ENCODE peak calls at places on chromosomes 13 and 19, in seven cellular contexts. G, P, O, E, D, A and Z are unnamed samples.

GRCh38 chr19:42282036-42282762 is 13.1 kb downstream of the CIC start:
- DNase-seq in P (no peak), A (peak; percentile 92), D (no peak), G (no peak), E (peak; percentile 52), O (no peak), Z (no peak)

GRCh38 chr13:26971990-26972888 is 199.4 kb downstream of the USP12 start:
- DNase-seq in O (peak; percentile 67), D (no peak), E (peak; percentile 58), G (no peak), P (no peak), A (peak; percentile 82), Z (peak; percentile 41)

GRCh38 chr19:13588953-13589833 is 82.9 kb upstream of the CACNA1A start:
- DNase-seq in P (no peak), O (peak; percentile 36), G (no peak), A (peak; percentile 66), E (peak; percentile 84), D (peak; percentile 22), Z (peak; percentile 52)

GRCh38 chr13:76016799-76017198 is 380.7 kb downstream of the LMO7 start:
- DNase-seq in P (no peak), A (peak; percentile 30), E (peak; percentile 30), O (no peak), D (no peak), G (peak; percentile 31), Z (peak; percentile 5)

GRCh38 chr19:10262771-10263170 is 8.1 kb upstream of the ICAM1 start:
- DNase-seq in P (no peak), O (no peak), E (no peak), A (no peak), D (no peak), G (no peak), Z (no peak)

GRCh38 chr19:57720878-57721277 is 6.5 kb downstream of the ZNF671 start:
- DNase-seq in P (no peak), D (no peak), A (no peak), G (no peak), O (no peak), E (no peak), Z (no peak)

GRCh38 chr19:34316741-34317241 is 48.2 kb upstream of the GPI start:
- DNase-seq in O (no peak), E (no peak), G (peak; percentile 41), D (no peak), A (peak; percentile 13), P (no peak), Z (no peak)

GRCh38 chr13:113491418-113491883 is 940 bp upstream of the DCUN1D2 start:
- DNase-seq in D (no peak), O (peak; percentile 26), E (peak; percentile 49), G (no peak), A (peak; percentile 76), P (no peak), Z (no peak)

GRCh38 chr13:101457176-101457575 is 4.7 kb downstream of the ITGBL1 start:
- DNase-seq in D (no peak), E (no peak), A (no peak), G (no peak), P (no peak), O (no peak), Z (no peak)

GRCh38 chr13:20121154-20121515 is 39.7 kb downstream of the GJA3 start:
- DNase-seq in E (no peak), G (no peak), O (no peak), D (no peak), P (no peak), A (no peak), Z (peak; percentile 83)

GRCh38 chr13:83752141-83752540 is 130.1 kb downstream of the SLITRK1 start:
- DNase-seq in P (peak; percentile 7), D (no peak), A (no peak), G (no peak), E (no peak), O (no peak), Z (no peak)

GRCh38 chr19:2213799-2214198 is 22.3 kb downstream of the PLEKHJ1 start:
- DNase-seq in E (no peak), D (peak; percentile 8), A (no peak), P (no peak), G (no peak), O (peak; percentile 24), Z (peak; percentile 34)

GRCh38 chr13:25037057-25037813 is 58.7 kb upstream of the PABPC3 start:
- DNase-seq in E (peak; percentile 82), G (peak; percentile 35), O (peak; percentile 39), A (peak; percentile 43), P (peak; percentile 2), D (peak; percentile 6), Z (peak; percentile 46)

GRCh38 chr19:38233740-38234251 is 9.8 kb upstream of the DPF1 start:
- DNase-seq in A (peak; percentile 79), G (no peak), P (no peak), O (peak; percentile 68), D (peak; percentile 25), E (peak; percentile 93), Z (peak; percentile 84)